ENCODE peak calls at places on chromosomes 5 and 9, in eight cellular contexts. One of them, this sample, is unnamed. For H3K4me1, the result is how much of the 10 kb centered on the place peaks cover.

GRCh38 chr5:366541-367357 is 45.2 kb downstream of the AHRR start:
- DNase-seq in HepG2: no peak
- DNase-seq in stomach: no peak
- DNase-seq in A549: no peak
- DNase-seq in SK-N-SH: no peak
- DNase-seq in upper lobe of left lung: no peak
- DNase-seq in transverse colon: peak
- DNase-seq in GM12878: no peak
- DNase-seq in this sample: no peak

GRCh38 chr5:113050606-113051391 is 74.2 kb downstream of the DCP2 start:
- DNase-seq in SK-N-SH: no peak
- DNase-seq in upper lobe of left lung: no peak
- DNase-seq in HepG2: no peak
- DNase-seq in transverse colon: no peak
- DNase-seq in GM12878: no peak
- DNase-seq in A549: no peak
- DNase-seq in stomach: no peak
- DNase-seq in this sample: no peak

GRCh38 chr9:121581775-121582600 is 69.4 kb upstream of the DAB2IP start:
- DNase-seq in stomach: no peak
- DNase-seq in SK-N-SH: no peak
- DNase-seq in GM12878: no peak
- DNase-seq in upper lobe of left lung: peak
- DNase-seq in transverse colon: no peak
- DNase-seq in A549: no peak
- DNase-seq in HepG2: no peak
- DNase-seq in this sample: no peak

GRCh38 chr5:157161996-157162395 is 4.1 kb downstream of the GARIN3 start:
- DNase-seq in upper lobe of left lung: peak
- DNase-seq in HepG2: no peak
- DNase-seq in transverse colon: no peak
- DNase-seq in SK-N-SH: no peak
- DNase-seq in stomach: no peak
- DNase-seq in GM12878: no peak
- DNase-seq in A549: no peak
- DNase-seq in this sample: no peak

GRCh38 chr9:109766351-109766750 is 13.6 kb upstream of the PALM2AKAP2 start:
- DNase-seq in transverse colon: no peak
- DNase-seq in SK-N-SH: no peak
- DNase-seq in A549: peak
- DNase-seq in HepG2: no peak
- DNase-seq in GM12878: no peak
- DNase-seq in upper lobe of left lung: no peak
- DNase-seq in stomach: no peak
- DNase-seq in this sample: no peak

GRCh38 chr9:77000330-77000729 is 19.1 kb upstream of the FOXB2 start:
- DNase-seq in GM12878: no peak
- DNase-seq in upper lobe of left lung: no peak
- DNase-seq in stomach: no peak
- DNase-seq in A549: no peak
- DNase-seq in SK-N-SH: no peak
- DNase-seq in HepG2: no peak
- DNase-seq in transverse colon: no peak
- DNase-seq in this sample: no peak

GRCh38 chr5:10565785-10566506 is 2.1 kb downstream of the ANKRD33B start:
- DNase-seq in stomach: no peak
- DNase-seq in A549: no peak
- DNase-seq in transverse colon: no peak
- DNase-seq in upper lobe of left lung: no peak
- DNase-seq in GM12878: no peak
- DNase-seq in SK-N-SH: no peak
- DNase-seq in HepG2: no peak
- DNase-seq in this sample: peak

GRCh38 chr5:15993334-15993733 is 186.3 kb downstream of the MARCHF11 start:
- DNase-seq in HepG2: no peak
- DNase-seq in SK-N-SH: no peak
- DNase-seq in GM12878: no peak
- DNase-seq in upper lobe of left lung: no peak
- DNase-seq in A549: peak
- DNase-seq in transverse colon: no peak
- DNase-seq in stomach: no peak
- DNase-seq in this sample: no peak

GRCh38 chr9:94944623-94945022 is 218.1 kb downstream of the AOPEP start:
- DNase-seq in GM12878: no peak
- DNase-seq in stomach: no peak
- DNase-seq in A549: no peak
- DNase-seq in upper lobe of left lung: no peak
- DNase-seq in SK-N-SH: no peak
- DNase-seq in transverse colon: no peak
- DNase-seq in HepG2: no peak
- DNase-seq in this sample: no peak

GRCh38 chr9:17462869-17463464 is 115.9 kb upstream of the SH3GL2 start:
- DNase-seq in upper lobe of left lung: no peak
- DNase-seq in HepG2: peak
- DNase-seq in transverse colon: peak
- DNase-seq in GM12878: no peak
- DNase-seq in SK-N-SH: peak
- DNase-seq in stomach: peak
- DNase-seq in A549: peak
- DNase-seq in this sample: no peak

GRCh38 chr5:61626639-61627282 is 294.7 kb downstream of the ZSWIM6 start:
- DNase-seq in upper lobe of left lung: no peak
- DNase-seq in SK-N-SH: no peak
- DNase-seq in A549: no peak
- DNase-seq in GM12878: no peak
- DNase-seq in stomach: no peak
- DNase-seq in transverse colon: no peak
- DNase-seq in HepG2: no peak
- DNase-seq in this sample: no peak

GRCh38 chr5:146345578-146346366 is 7.1 kb downstream of the POU4F3 start:
- DNase-seq in stomach: no peak
- DNase-seq in SK-N-SH: peak
- DNase-seq in upper lobe of left lung: peak
- DNase-seq in HepG2: no peak
- DNase-seq in A549: no peak
- DNase-seq in GM12878: no peak
- DNase-seq in transverse colon: no peak
- DNase-seq in this sample: no peak

GRCh38 chr5:17001418-17001817 is 65.3 kb upstream of the MYO10 start:
- DNase-seq in upper lobe of left lung: no peak
- DNase-seq in transverse colon: no peak
- DNase-seq in stomach: no peak
- DNase-seq in HepG2: no peak
- DNase-seq in SK-N-SH: no peak
- DNase-seq in GM12878: no peak
- DNase-seq in A549: no peak
- DNase-seq in this sample: no peak

GRCh38 chr5:101728933-101729332 is 567.2 kb downstream of the SLCO4C1 start:
- DNase-seq in HepG2: peak
- DNase-seq in upper lobe of left lung: no peak
- DNase-seq in A549: peak
- DNase-seq in transverse colon: no peak
- DNase-seq in stomach: no peak
- DNase-seq in SK-N-SH: peak
- DNase-seq in GM12878: no peak
- DNase-seq in this sample: no peak

GRCh38 chr5:132067451-132067850 is 6.1 kb upstream of the CSF2 start:
- DNase-seq in A549: no peak
- DNase-seq in GM12878: no peak
- DNase-seq in stomach: no peak
- DNase-seq in upper lobe of left lung: peak
- DNase-seq in HepG2: no peak
- DNase-seq in SK-N-SH: no peak
- DNase-seq in transverse colon: no peak
- DNase-seq in this sample: no peak

GRCh38 chr5:10248378-10249260 is 1.1 kb downstream of the ATPSCKMT start:
- DNase-seq in stomach: no peak
- DNase-seq in SK-N-SH: no peak
- DNase-seq in transverse colon: no peak
- DNase-seq in HepG2: no peak
- DNase-seq in upper lobe of left lung: peak
- DNase-seq in GM12878: no peak
- DNase-seq in A549: no peak
- DNase-seq in this sample: no peak

GRCh38 chr5:113357696-113358476 is 76.9 kb downstream of the TSSK1B start:
- DNase-seq in stomach: no peak
- DNase-seq in A549: no peak
- DNase-seq in SK-N-SH: no peak
- DNase-seq in GM12878: no peak
- DNase-seq in transverse colon: no peak
- DNase-seq in HepG2: no peak
- DNase-seq in upper lobe of left lung: no peak
- DNase-seq in this sample: no peak

GRCh38 chr9:5870020-5870339 is 20.7 kb upstream of the MLANA start:
- DNase-seq in transverse colon: no peak
- DNase-seq in GM12878: no peak
- DNase-seq in stomach: no peak
- DNase-seq in HepG2: no peak
- DNase-seq in upper lobe of left lung: no peak
- DNase-seq in A549: no peak
- DNase-seq in SK-N-SH: no peak
- DNase-seq in this sample: no peak
- TF ChIP-seq CTCF in transverse colon: no peak
- TF ChIP-seq CTCF in GM12878: no peak
- TF ChIP-seq CTCF in stomach: no peak
- TF ChIP-seq CTCF in HepG2: no peak
- TF ChIP-seq CTCF in upper lobe of left lung: no peak
- TF ChIP-seq CTCF in A549: no peak
- TF ChIP-seq CTCF in SK-N-SH: no peak
- TF ChIP-seq CTCF in this sample: no peak

GRCh38 chr5:177516601-177517568 is at the start of gene DDX41:
- DNase-seq in transverse colon: peak
- DNase-seq in SK-N-SH: peak
- DNase-seq in stomach: peak
- DNase-seq in upper lobe of left lung: peak
- DNase-seq in A549: peak
- DNase-seq in GM12878: peak
- DNase-seq in HepG2: peak
- DNase-seq in this sample: peak
- H3K4me1 ChIP-seq in transverse colon: under half
- H3K4me1 ChIP-seq in SK-N-SH: under half
- H3K4me1 ChIP-seq in stomach: under half
- H3K4me1 ChIP-seq in upper lobe of left lung: under half
- H3K4me1 ChIP-seq in A549: under half
- H3K4me1 ChIP-seq in GM12878: under half
- H3K4me1 ChIP-seq in HepG2: under half
- H3K4me1 ChIP-seq in this sample: under half

DNA sequence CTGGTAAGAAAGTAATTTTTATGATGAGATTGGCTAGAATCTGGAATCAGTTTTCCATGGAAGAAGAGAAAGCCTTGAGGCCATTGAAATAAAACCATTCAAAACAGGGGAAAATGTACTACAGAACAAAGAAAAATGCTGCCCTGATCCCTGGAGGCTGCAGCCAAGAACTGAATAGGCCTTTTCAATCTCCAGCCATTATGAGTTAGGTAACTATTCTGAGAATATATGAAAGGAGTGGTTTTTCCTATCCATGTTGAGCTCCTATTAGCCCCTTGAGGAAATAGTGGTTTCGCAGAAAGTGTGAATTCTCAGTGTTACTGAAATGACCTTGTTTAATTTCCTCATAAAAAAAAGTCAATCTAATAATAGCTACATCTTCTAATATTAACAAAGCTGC is 408.5 kb upstream of the GRAMD2B start:
- DNase-seq in HepG2: no peak
- DNase-seq in SK-N-SH: no peak
- DNase-seq in transverse colon: no peak
- DNase-seq in A549: no peak
- DNase-seq in upper lobe of left lung: no peak
- DNase-seq in GM12878: no peak
- DNase-seq in stomach: no peak
- DNase-seq in this sample: no peak
- TF ChIP-seq EP300 in HepG2: no peak
- TF ChIP-seq EP300 in SK-N-SH: no peak
- TF ChIP-seq EP300 in transverse colon: no peak
- TF ChIP-seq EP300 in A549: no peak
- TF ChIP-seq EP300 in upper lobe of left lung: no peak
- TF ChIP-seq EP300 in GM12878: no peak
- TF ChIP-seq EP300 in stomach: no peak
- TF ChIP-seq EP300 in this sample: no peak

GRCh38 chr5:80407735-80408474 is at the start of gene ZFYVE16:
- DNase-seq in upper lobe of left lung: peak
- DNase-seq in A549: peak
- DNase-seq in transverse colon: peak
- DNase-seq in SK-N-SH: peak
- DNase-seq in stomach: peak
- DNase-seq in GM12878: peak
- DNase-seq in HepG2: peak
- DNase-seq in this sample: peak
- TF ChIP-seq CTCF in upper lobe of left lung: peak
- TF ChIP-seq CTCF in A549: no peak
- TF ChIP-seq CTCF in transverse colon: peak
- TF ChIP-seq CTCF in SK-N-SH: peak
- TF ChIP-seq CTCF in stomach: no peak
- TF ChIP-seq CTCF in GM12878: no peak
- TF ChIP-seq CTCF in HepG2: peak
- TF ChIP-seq CTCF in this sample: peak

GRCh38 chr5:6291961-6292360 is 86.4 kb downstream of the MED10 start:
- DNase-seq in transverse colon: no peak
- DNase-seq in stomach: no peak
- DNase-seq in A549: peak
- DNase-seq in upper lobe of left lung: no peak
- DNase-seq in HepG2: peak
- DNase-seq in GM12878: no peak
- DNase-seq in SK-N-SH: no peak
- DNase-seq in this sample: no peak
- H3K4me1 ChIP-seq in transverse colon: under half
- H3K4me1 ChIP-seq in stomach: under half
- H3K4me1 ChIP-seq in A549: under half
- H3K4me1 ChIP-seq in upper lobe of left lung: under half
- H3K4me1 ChIP-seq in HepG2: under half
- H3K4me1 ChIP-seq in GM12878: under half
- H3K4me1 ChIP-seq in SK-N-SH: under half
- H3K4me1 ChIP-seq in this sample: under half

DNA sequence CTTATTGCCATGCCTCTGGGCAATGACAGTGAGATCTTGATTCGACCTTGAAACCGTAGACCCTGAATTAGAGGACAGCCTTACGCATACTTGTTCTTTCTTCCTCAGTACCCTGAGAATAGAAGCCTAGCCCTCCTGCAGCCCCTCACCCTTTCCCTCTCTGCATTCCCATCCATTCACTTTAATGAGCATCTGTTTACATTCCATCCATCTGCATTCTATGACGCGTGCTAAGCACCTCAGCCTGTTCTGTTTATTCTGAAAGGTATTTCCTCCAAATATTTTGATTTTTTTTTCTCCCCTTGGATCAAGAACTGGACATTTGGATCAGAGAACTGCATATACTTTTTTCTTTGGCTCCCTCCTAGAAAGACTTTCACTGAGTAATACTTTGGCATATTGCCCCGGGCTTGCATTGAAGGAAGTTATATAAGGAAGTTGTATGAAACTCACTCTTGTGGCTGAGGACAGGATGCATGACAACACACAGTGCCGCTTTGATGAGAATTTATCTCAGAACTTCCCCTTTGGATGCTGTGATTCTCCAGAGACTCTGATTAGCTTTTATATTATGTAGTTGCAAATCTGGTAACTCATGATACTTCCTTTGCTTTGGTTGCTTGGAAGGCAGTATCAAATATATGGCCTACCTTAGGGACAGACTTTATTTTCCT is 15.7 kb downstream of the TMEM8B start:
- DNase-seq in transverse colon: peak
- DNase-seq in GM12878: peak
- DNase-seq in stomach: peak
- DNase-seq in upper lobe of left lung: no peak
- DNase-seq in A549: peak
- DNase-seq in SK-N-SH: no peak
- DNase-seq in HepG2: no peak
- DNase-seq in this sample: peak
- TF ChIP-seq EP300 in transverse colon: no peak
- TF ChIP-seq EP300 in GM12878: peak
- TF ChIP-seq EP300 in stomach: no peak
- TF ChIP-seq EP300 in upper lobe of left lung: no peak
- TF ChIP-seq EP300 in A549: no peak
- TF ChIP-seq EP300 in SK-N-SH: no peak
- TF ChIP-seq EP300 in HepG2: no peak
- TF ChIP-seq EP300 in this sample: no peak

This sample was measured in sigmoid colon.